ENCODE peak calls at places on chromosomes 6 and 20, in ten cellular contexts. Y is heart right ventricle, P is lower lobe of right lung, N is mammary epithelial cell, M is neural progenitor cell, R is A549, X is fibroblast of mammary gland, V is adrenal gland, K is right atrium auricular region, I is IMR-90. H is an unnamed sample.

GRCh38 chr6:45737331-45738056 is 278.2 kb downstream of the CLIC5 start:
- DNase-seq in Y (no peak), P (no peak), N (no peak), M (no peak), R (no peak), X (no peak), V (no peak), K (no peak), I (no peak), H (no peak)

GRCh38 chr6:34144581-34145160 is 1.2 kb downstream of the GRM4 start:
- DNase-seq in Y (no peak), P (peak; percentile 41), N (no peak), M (peak; percentile 37), R (no peak), X (no peak), V (no peak), K (no peak), I (no peak), H (no peak)

GRCh38 chr20:44970243-44970757 is 4.0 kb downstream of the STK4 start:
- DNase-seq in Y (no peak), P (no peak), N (no peak), M (no peak), R (no peak), X (no peak), V (no peak), K (no peak), I (peak; percentile 24), H (no peak)

GRCh38 chr6:23696946-23697345 is 429.1 kb upstream of the NRSN1 start:
- DNase-seq in Y (no peak), P (no peak), N (no peak), M (no peak), R (no peak), X (peak; percentile 76), V (no peak), K (no peak), I (no peak), H (no peak)

GRCh38 chr20:24485981-24486380 is 16.6 kb downstream of the SYNDIG1 start:
- DNase-seq in Y (no peak), P (no peak), N (no peak), M (no peak), R (no peak), X (no peak), V (no peak), K (no peak), I (no peak), H (no peak)

GRCh38 chr20:41183831-41184230 is 46.5 kb downstream of the PLCG1 start:
- DNase-seq in Y (no peak), P (no peak), N (no peak), M (no peak), R (no peak), X (no peak), V (no peak), K (peak; percentile 34), I (no peak), H (no peak)

GRCh38 chr6:84789170-84789569 is 24.8 kb upstream of the TBX18 start:
- DNase-seq in Y (no peak), P (no peak), N (no peak), M (no peak), R (no peak), X (no peak), V (no peak), K (no peak), I (no peak), H (no peak)

GRCh38 chr6:61200444-61200843 is 1085.6 kb downstream of the KHDRBS2 start:
- DNase-seq in Y (no peak), P (no peak), N (no peak), M (no peak), R (no peak), X (no peak), V (no peak), K (no peak), I (no peak), H (no peak)

GRCh38 chr20:41150664-41151063 is 13.3 kb downstream of the PLCG1 start:
- DNase-seq in Y (no peak), P (peak; percentile 11), N (no peak), M (no peak), R (no peak), X (peak; percentile 23), V (no peak), K (no peak), I (peak; percentile 29), H (no peak)

GRCh38 chr6:159971341-159972178 is 2.7 kb downstream of the IGF2R start:
- DNase-seq in Y (no peak), P (no peak), N (no peak), M (no peak), R (no peak), X (no peak), V (no peak), K (no peak), I (no peak), H (no peak)

GRCh38 chr6:159973406-159973805 is 4.5 kb downstream of the IGF2R start:
- DNase-seq in Y (no peak), P (no peak), N (no peak), M (no peak), R (no peak), X (peak; percentile 80), V (no peak), K (no peak), I (peak; percentile 30), H (no peak)

GRCh38 chr6:159973951-159974350 is 5.1 kb downstream of the IGF2R start:
- DNase-seq in Y (no peak), P (no peak), N (peak; percentile 79), M (no peak), R (peak; percentile 30), X (peak; percentile 91), V (no peak), K (no peak), I (peak; percentile 89), H (no peak)

GRCh38 chr6:159970659-159971063 is 1.8 kb downstream of the IGF2R start:
- DNase-seq in Y (no peak), P (no peak), N (no peak), M (no peak), R (no peak), X (no peak), V (no peak), K (no peak), I (no peak), H (no peak)

DNA sequence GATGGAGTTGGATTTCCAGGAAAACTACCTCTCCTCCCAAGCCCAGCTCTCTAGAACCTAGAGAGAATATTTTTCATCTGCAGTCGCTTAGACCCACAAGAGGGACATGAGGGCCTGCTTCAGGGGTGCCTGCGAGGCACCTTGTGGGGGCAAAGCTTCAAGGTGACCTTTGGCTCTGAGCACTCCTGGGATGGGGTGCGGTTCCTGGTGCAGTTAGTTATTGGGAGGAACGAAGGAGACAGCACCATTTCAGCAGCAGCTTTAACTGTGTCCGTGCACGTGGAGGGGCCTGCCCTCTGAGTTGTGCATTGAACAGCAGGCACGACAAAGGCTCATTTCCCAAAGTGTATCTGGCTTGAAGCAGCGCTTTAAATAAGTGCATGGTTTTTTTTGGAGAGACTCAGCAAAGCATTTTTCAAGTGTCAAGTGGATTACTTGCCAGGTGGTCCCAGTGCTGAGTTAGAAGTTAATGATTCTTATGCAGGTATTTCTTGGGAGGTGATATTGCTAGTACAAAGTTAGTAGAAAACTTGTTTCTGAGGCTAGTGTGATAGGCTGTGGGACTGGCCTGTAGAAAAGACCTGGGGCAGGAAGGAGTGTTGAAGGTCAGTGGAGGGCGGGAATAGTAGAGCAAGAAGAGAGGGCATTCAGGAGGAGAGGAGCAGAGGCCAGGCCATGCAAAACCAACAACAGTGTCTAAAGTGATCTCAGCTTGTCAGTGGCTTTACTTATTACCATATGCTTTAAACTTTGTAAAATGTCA is 3.8 kb downstream of the IGF2R start:
- DNase-seq in Y (no peak), P (no peak), N (no peak), M (no peak), R (no peak), X (no peak), V (no peak), K (no peak), I (no peak), H (no peak)
- H3K4me3 ChIP-seq in Y (no peak overlapping the region), P (no peak overlapping the region), N (no peak overlapping the region), M (no peak overlapping the region), R (no peak overlapping the region), X (no peak overlapping the region), V (no peak overlapping the region), K (no peak overlapping the region), I (no peak overlapping the region), H (no peak overlapping the region)

DNA sequence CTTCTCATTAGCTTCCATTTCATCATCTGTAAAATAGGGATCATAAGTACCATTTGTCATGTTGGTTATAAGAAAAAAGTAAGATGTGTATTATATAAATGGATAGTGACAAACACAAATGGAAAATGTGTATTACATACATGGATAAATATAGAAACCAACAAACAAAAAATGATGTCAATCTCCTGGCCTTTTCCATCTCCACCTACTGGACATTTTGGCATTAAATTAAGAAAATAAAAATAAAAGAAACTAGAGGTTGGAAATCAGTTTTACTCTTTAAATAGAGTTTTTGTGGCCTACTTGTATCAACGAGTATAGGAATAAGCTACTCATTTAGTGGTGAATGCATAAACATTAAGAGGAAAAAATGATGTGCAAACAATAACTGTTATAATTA is 67.5 kb upstream of the THEMIS start:
- DNase-seq in Y (no peak), P (no peak), N (no peak), M (no peak), R (no peak), X (no peak), V (no peak), K (no peak), I (no peak), H (no peak)
- TF ChIP-seq CTCF in Y (no peak), P (no peak), N (no peak), M (no peak), R (no peak), X (no peak), V (no peak), K (no peak), I (no peak), H (no peak)

DNA sequence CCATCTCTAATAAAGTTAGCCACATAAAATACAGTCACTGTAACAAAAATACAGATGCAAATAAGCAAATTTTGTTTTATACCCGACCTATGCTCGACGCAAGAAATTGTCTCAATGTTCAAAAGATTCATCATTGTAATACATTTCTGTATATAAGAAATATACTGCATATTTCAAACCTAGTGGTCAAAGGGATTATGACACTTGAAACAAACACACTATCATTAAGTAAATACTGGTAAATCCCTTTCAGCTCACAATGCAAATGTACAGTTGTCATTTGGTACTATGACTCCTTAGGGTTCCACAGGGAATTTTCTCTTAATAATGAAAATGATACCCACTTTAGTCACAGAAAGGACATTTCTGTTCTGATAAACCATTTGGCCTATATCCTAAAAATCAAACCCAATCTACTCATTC is 2.2 kb downstream of the HIVEP2 start:
- DNase-seq in Y (no peak), P (no peak), N (peak; percentile 39), M (no peak), R (peak; percentile 46), X (peak; percentile 60), V (no peak), K (no peak), I (peak; percentile 54), H (no peak)
- H3K4me3 ChIP-seq in Y (no peak overlapping the region), P (no peak overlapping the region), N (no peak overlapping the region), M (no peak overlapping the region), R (no peak overlapping the region), X (no peak overlapping the region), V (no peak overlapping the region), K (no peak overlapping the region), I (no peak overlapping the region), H (no peak overlapping the region)

DNA sequence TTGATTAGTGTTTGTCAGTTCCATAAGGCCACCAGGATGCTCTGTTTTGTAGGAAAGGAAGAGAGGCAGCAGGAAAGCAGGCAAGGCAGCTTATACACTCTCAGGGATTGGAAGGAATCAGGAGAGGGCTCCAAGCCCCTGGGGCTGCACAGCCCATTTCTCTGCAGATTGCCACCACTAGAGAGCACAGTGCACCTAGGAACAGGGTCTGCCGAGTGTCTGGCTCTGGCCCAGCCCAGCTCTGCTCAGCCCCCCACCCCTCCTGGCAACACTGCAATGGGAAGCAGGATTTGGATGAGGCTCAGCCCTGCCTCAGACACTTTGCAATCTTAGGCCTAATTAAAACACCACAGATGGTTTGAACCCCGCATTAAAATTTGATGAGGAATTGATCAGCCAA is 252.6 kb downstream of the DHX35 start:
- DNase-seq in Y (no peak), P (no peak), N (no peak), M (peak; percentile 61), R (no peak), X (no peak), V (no peak), K (no peak), I (no peak), H (no peak)
- TF ChIP-seq CTCF in Y (no peak), P (no peak), N (no peak), M (peak; percentile 54), R (no peak), X (no peak), V (no peak), K (no peak), I (no peak), H (no peak)